ENCODE peak calls at places on chromosome 2, in four cellular contexts. M, U, Z and C are unnamed samples.

GRCh38 chr2:119820275-119820674 is 60.6 kb downstream of the PTPN4 start:
- DNase-seq in M (no peak), Z (no peak), U (no peak), C (no peak)

GRCh38 chr2:31197166-31197565 is 20.1 kb downstream of the CAPN14 start:
- DNase-seq in M (no peak), U (no peak), Z (no peak), C (no peak)

GRCh38 chr2:199933466-199933865 is 21.8 kb downstream of the TYW5 start:
- DNase-seq in Z (no peak), M (no peak), U (no peak), C (no peak)

GRCh38 chr2:238162516-238163441 is 4.0 kb downstream of the ERFE start:
- DNase-seq in M (peak; percentile 47), Z (no peak), U (no peak), C (no peak)

GRCh38 chr2:158539176-158539895 is 82.6 kb downstream of the PKP4 start:
- DNase-seq in M (no peak), U (peak; percentile 38), Z (no peak), C (no peak)

GRCh38 chr2:187775196-187775595 is 221.0 kb upstream of the TFPI start:
- DNase-seq in Z (no peak), M (no peak), U (no peak), C (no peak)

GRCh38 chr2:17682098-17682857 is 71.3 kb downstream of the SMC6 start:
- DNase-seq in Z (no peak), M (no peak), U (no peak), C (no peak)

GRCh38 chr2:240686460-240686859 is 3.8 kb upstream of the AQP12B start:
- DNase-seq in U (no peak), Z (no peak), M (no peak), C (no peak)

GRCh38 chr2:203623104-203623503 is 83.3 kb upstream of the CD28 start:
- DNase-seq in U (peak; percentile 73), Z (no peak), M (no peak), C (no peak)

GRCh38 chr2:128322651-128323491 is 4.2 kb upstream of the HS6ST1 start:
- DNase-seq in Z (no peak), M (peak; percentile 64), U (no peak), C (peak; percentile 57)

GRCh38 chr2:158777077-158777476 is 18.0 kb upstream of the DAPL1 start:
- DNase-seq in M (no peak), Z (no peak), U (no peak), C (no peak)

GRCh38 chr2:15241208-15241607 is 319.9 kb downstream of the NBAS start:
- DNase-seq in U (no peak), M (no peak), Z (no peak), C (no peak)

GRCh38 chr2:44778671-44779476 is 162.6 kb upstream of the SIX3 start:
- DNase-seq in Z (no peak), U (no peak), M (peak; percentile 68), C (peak; percentile 75)

GRCh38 chr2:66836851-66837250 is 401.9 kb downstream of the MEIS1 start:
- DNase-seq in Z (no peak), U (no peak), M (no peak), C (no peak)

GRCh38 chr2:216194013-216194412 is 84.9 kb downstream of the XRCC5 start:
- DNase-seq in U (no peak), Z (no peak), M (no peak), C (no peak)

GRCh38 chr2:44104855-44105271 is 63.8 kb upstream of the PPM1B start:
- DNase-seq in Z (no peak), U (no peak), M (no peak), C (no peak)

GRCh38 chr2:148756292-148756975 is 111.9 kb downstream of the EPC2 start:
- DNase-seq in U (no peak), M (no peak), Z (no peak), C (no peak)

GRCh38 chr2:101038455-101039255 is 36.6 kb downstream of the RPL31 start:
- DNase-seq in U (no peak), M (no peak), Z (no peak), C (peak; percentile 57)

GRCh38 chr2:208112969-208113368 is 11.4 kb downstream of the CRYGD start:
- DNase-seq in Z (no peak), U (no peak), M (no peak), C (peak; percentile 85)

GRCh38 chr2:120390381-120391055 is 44.6 kb downstream of the INHBB start:
- DNase-seq in M (peak; percentile 37), U (no peak), Z (no peak), C (no peak)

GRCh38 chr2:239145601-239146000 is 255.2 kb downstream of the HDAC4 start:
- DNase-seq in Z (no peak), U (no peak), M (no peak), C (no peak)

GRCh38 chr2:198874502-198874858 is 583.3 kb downstream of the SATB2 start:
- DNase-seq in Z (no peak), M (no peak), U (no peak), C (no peak)

GRCh38 chr2:100197643-100198153 is 55.3 kb upstream of the AFF3 start:
- DNase-seq in M (peak; percentile 75), Z (no peak), U (peak; percentile 39), C (peak; percentile 65)

GRCh38 chr2:8754056-8754790 is 72.4 kb downstream of the ID2 start:
- DNase-seq in U (peak; percentile 46), M (no peak), Z (no peak), C (no peak)

GRCh38 chr2:120914839-120915521 is 179.3 kb downstream of the GLI2 start:
- DNase-seq in M (no peak), Z (no peak), U (no peak), C (no peak)

GRCh38 chr2:168708099-168708498 is 94.3 kb upstream of the NOSTRIN start:
- DNase-seq in M (no peak), U (no peak), Z (no peak), C (no peak)